ENCODE peak calls at places on chromosomes 7 and 10, in seven cellular contexts. Z is mesothelial cell of epicardium, F is testis, S is endothelial cell, K is heart left ventricle, Y is bronchial epithelial cell, V is lung. P is an unnamed sample.

GRCh38 chr7:150898475-150899011 is 46.2 kb downstream of the AOC1 start:
- DNase-seq in V (peak; percentile 79), Z (peak; percentile 63), K (peak; percentile 67), S (peak; percentile 82), F (peak; percentile 92), Y (peak; percentile 36), P (peak; percentile 69)

GRCh38 chr7:52723606-52724005 is 311.8 kb upstream of the POM121L12 start:
- DNase-seq in K (no peak), F (no peak), S (no peak), Z (no peak), Y (no peak), V (no peak), P (no peak)

GRCh38 chr7:98520356-98520932 is 96.6 kb upstream of the NPTX2 start:
- DNase-seq in V (no peak), Z (no peak), Y (no peak), F (peak; percentile 61), S (no peak), K (no peak), P (no peak)

GRCh38 chr7:147981072-147981813 is 609.3 kb upstream of the C7orf33 start:
- DNase-seq in S (no peak), F (no peak), V (no peak), Z (no peak), K (no peak), Y (no peak), P (no peak)

GRCh38 chr7:16420649-16421332 is 547 bp downstream of the CRPPA start:
- DNase-seq in Y (peak; percentile 83), F (peak; percentile 93), V (peak; percentile 87), S (peak; percentile 75), Z (peak; percentile 71), K (peak; percentile 89), P (peak; percentile 73)

GRCh38 chr10:62584726-62585125 is 210.6 kb downstream of the ZNF365 start:
- DNase-seq in V (no peak), Z (no peak), K (no peak), Y (no peak), F (no peak), S (no peak), P (no peak)

GRCh38 chr10:6701289-6701688 is 121.2 kb upstream of the PRKCQ start:
- DNase-seq in F (no peak), V (no peak), S (peak; percentile 19), Z (no peak), Y (peak; percentile 37), K (no peak), P (no peak)

GRCh38 chr10:121708921-121709625 is 110.8 kb upstream of the FGFR2 start:
- DNase-seq in K (no peak), V (no peak), Y (no peak), F (no peak), S (no peak), Z (no peak), P (no peak)

GRCh38 chr10:387949-388660 is 252.8 kb downstream of the ZMYND11 start:
- DNase-seq in V (no peak), K (no peak), F (no peak), Z (no peak), S (no peak), Y (no peak), P (no peak)

GRCh38 chr10:97578171-97578844 is 5.7 kb downstream of the ANKRD2 start:
- DNase-seq in Z (no peak), K (no peak), F (no peak), V (no peak), S (no peak), Y (no peak), P (no peak)
- TF ChIP-seq CTCF in Z (no peak), K (no peak), F (no peak), V (no peak), S (no peak), Y (no peak), P (no peak)

DNA sequence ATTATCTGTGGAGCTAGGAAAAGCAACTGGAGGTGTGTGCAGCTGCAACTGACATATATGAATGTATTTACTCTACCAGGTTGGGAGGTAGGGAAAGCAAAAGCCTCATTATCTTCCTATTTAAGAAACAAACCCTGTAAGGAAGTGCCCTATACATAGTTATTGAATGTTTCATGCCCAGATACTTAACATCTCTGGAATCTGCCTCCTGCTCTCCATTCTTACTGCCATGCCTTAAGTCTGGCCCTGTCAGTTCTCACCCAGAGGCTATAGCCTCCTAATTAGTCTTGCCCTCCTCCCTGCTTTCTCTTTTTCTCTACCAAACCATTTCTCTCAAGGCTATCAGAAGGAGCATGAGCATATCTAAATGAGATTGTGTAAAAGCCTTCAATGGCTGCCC is 542.6 kb upstream of the LRRN3 start:
- DNase-seq in V (no peak), Y (peak; percentile 31), Z (no peak), K (no peak), S (no peak), F (no peak), P (no peak)
- TF ChIP-seq CTCF in V (no peak), Y (no peak), Z (no peak), K (no peak), S (no peak), F (no peak), P (no peak)

GRCh38 chr7:50229964-50230363 is 74.6 kb upstream of the IKZF1 start:
- DNase-seq in F (no peak), S (no peak), K (no peak), Z (no peak), Y (no peak), V (no peak), P (no peak)
- TF ChIP-seq CTCF in F (peak; percentile 39), S (peak; percentile 83), K (peak; percentile 16), Z (peak; percentile 41), Y (no peak), V (peak; percentile 6), P (no peak)

GRCh38 chr7:80466638-80467037 is 45.2 kb downstream of the GNAT3 start:
- DNase-seq in Y (peak; percentile 39), Z (no peak), K (no peak), F (no peak), V (no peak), S (no peak), P (no peak)
- TF ChIP-seq CTCF in Y (no peak), Z (no peak), K (no peak), F (no peak), V (no peak), S (no peak), P (no peak)

GRCh38 chr10:127195571-127196226 is 692 bp downstream of the INSYN2A start:
- DNase-seq in F (peak; percentile 30), V (no peak), K (peak; percentile 11), Y (no peak), S (peak; percentile 44), Z (no peak), P (no peak)

GRCh38 chr10:127195041-127195506 is 1.3 kb downstream of the INSYN2A start:
- DNase-seq in Z (no peak), S (peak; percentile 26), F (no peak), K (no peak), Y (no peak), V (no peak), P (no peak)

GRCh38 chr10:127194598-127194997 is 1.8 kb downstream of the INSYN2A start:
- DNase-seq in Z (no peak), S (no peak), V (no peak), K (no peak), Y (no peak), F (no peak), P (no peak)

GRCh38 chr10:127196955-127197432 is 603 bp upstream of the INSYN2A start:
- DNase-seq in V (no peak), F (peak; percentile 22), K (no peak), S (no peak), Z (no peak), Y (no peak), P (no peak)

DNA sequence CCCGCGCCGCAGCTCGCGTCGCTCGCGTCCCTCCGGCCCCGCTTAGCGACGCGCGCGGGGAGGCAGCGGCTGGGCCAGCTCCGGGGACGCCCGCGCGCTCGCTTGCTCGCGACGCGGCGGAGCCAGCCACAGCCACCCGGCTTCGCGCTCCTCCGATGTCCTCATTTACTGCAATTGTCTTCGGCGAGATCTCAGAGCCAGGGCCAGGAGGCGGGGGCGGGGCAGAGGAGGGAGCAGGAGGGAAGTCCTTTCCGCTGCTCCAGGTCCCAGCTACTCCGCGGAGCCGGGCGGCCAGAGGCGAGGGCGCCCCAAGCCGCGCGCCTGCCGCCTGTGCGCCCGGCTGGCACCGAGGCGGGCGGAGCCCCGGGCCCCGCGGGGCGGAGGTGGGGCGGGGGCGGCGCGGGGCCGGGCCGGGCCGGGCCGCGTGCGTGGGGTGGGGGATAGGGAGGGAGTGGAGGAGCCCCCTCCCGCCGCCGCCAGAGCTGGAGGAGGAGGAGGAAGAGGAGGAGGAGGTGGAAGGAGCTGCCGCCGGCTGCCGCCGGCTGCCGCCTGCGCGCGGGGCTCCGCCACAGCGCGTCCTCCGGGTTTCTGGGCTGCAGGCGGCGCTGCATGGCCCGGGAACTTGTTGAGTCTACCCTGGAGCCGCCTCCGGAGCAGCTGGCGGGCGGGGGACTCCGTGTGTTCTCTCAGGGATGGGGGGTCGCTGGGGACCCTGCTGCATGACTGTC is at the start of gene INSYN2A:
- DNase-seq in V (no peak), Z (no peak), K (peak; percentile 38), F (peak; percentile 52), S (peak; percentile 73), Y (peak; percentile 25), P (no peak)
- TF ChIP-seq CTCF in V (no peak), Z (no peak), K (peak; percentile 36), F (no peak), S (no peak), Y (peak; percentile 40), P (no peak)

GRCh38 chr7:24722386-24723177 is 34.7 kb downstream of the GSDME start:
- DNase-seq in Z (no peak), S (peak; percentile 31), K (no peak), F (no peak), Y (no peak), V (no peak), P (no peak)
- TF ChIP-seq CTCF in Z (no peak), S (no peak), K (peak; percentile 41), F (no peak), Y (peak; percentile 31), V (no peak), P (no peak)

DNA sequence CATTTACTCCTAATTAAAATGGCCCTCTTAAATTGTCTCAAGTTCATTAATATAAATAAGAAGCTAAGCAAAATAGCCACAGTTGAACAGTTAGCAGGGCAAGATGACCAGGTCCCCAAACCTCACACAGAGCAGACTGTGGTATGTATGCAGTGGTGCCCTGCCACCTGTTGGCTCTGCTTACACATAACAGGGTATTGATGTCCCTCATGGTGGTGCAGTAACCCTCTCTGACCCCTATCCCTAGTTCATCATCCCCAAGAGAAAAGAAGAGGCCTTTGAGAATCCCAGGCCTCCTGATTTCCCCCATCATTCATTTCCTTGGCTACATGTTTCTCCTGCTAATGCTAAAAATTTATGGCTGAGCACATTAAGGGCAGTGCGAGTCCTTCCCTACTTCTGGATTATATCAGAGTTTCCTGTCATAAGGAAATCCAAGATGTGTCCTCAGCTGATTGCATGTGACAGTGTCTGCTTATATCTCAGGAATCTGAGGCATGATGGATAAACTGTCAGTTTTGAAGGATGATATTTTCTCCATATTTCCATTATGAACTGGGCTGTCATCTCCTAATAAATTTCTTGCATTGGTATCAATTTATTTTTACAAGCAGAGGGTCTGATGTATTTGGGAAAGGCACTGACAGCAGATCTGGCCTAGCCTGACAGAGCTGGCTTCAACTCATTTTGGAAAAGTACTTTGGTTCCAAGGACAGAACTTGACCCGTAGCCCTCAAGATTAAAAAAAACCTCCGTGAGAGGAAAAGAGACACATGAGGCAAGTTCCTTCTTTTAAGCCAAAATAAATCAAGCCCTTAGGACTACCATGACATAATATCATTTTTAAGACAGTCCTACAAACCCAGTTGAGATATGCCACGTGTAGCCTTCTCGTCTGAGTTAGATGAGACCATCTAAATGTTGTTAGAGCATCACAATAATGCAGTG is 880.6 kb downstream of the LRMDA start:
- DNase-seq in V (no peak), K (peak; percentile 19), Z (no peak), Y (peak; percentile 33), F (peak; percentile 48), S (peak; percentile 43), P (no peak)
- TF ChIP-seq CTCF in V (peak; percentile 10), K (peak; percentile 41), Z (peak; percentile 43), Y (peak; percentile 73), F (no peak), S (peak; percentile 71), P (no peak)

P was measured in activated B cell treated with CpG ODN at 0.5 μM for 24 hours.